ENCODE peak calls at places on chromosome 12, in four cellular contexts. V is transverse colon, J is activated gamma-delta T cell treated with Interleukin-2 at 50 U/mL for 16 hours, Y is T-helper 9 cell. U is an unnamed sample.

GRCh38 chr12:33180921-33181320 is 258.7 kb downstream of the SYT10 start:
- DNase-seq in Y (no peak), J (no peak), V (no peak), U (no peak)

GRCh38 chr12:4763549-4763948 is 43.3 kb downstream of the GALNT8 start:
- DNase-seq in Y (no peak), V (peak; percentile 25), J (no peak), U (no peak)

GRCh38 chr12:111311011-111311410 is 57.9 kb downstream of the PHETA1 start:
- DNase-seq in V (no peak), J (no peak), Y (no peak), U (no peak)

GRCh38 chr12:49809369-49810158 is 18.6 kb downstream of the NCKAP5L start:
- DNase-seq in J (no peak), V (no peak), Y (no peak), U (no peak)

GRCh38 chr12:107135177-107135576 is 41.8 kb upstream of the CRY1 start:
- DNase-seq in J (no peak), V (no peak), Y (no peak), U (no peak)

GRCh38 chr12:132527186-132527882 is 37.4 kb downstream of the FBRSL1 start:
- DNase-seq in J (no peak), Y (no peak), V (no peak), U (no peak)

GRCh38 chr12:100450726-100451125 is 22.9 kb upstream of the NR1H4 start:
- DNase-seq in V (no peak), Y (no peak), J (no peak), U (no peak)

GRCh38 chr12:94426049-94426448 is 33.6 kb downstream of the CEP83 start:
- DNase-seq in V (no peak), Y (no peak), J (no peak), U (no peak)

GRCh38 chr12:82474798-82475184 is 116.5 kb downstream of the METTL25 start:
- DNase-seq in V (no peak), J (no peak), Y (no peak), U (no peak)

GRCh38 chr12:113467514-113468364 is 3.9 kb downstream of the LHX5 start:
- DNase-seq in Y (no peak), V (no peak), J (no peak), U (no peak)

GRCh38 chr12:111412007-111412829 is 6.5 kb downstream of the SH2B3 start:
- DNase-seq in J (no peak), Y (no peak), V (no peak), U (no peak)

GRCh38 chr12:24997970-24998582 is 49.2 kb upstream of the BCAT1 start:
- DNase-seq in V (no peak), J (no peak), Y (no peak), U (no peak)

GRCh38 chr12:88309546-88309945 is 167.4 kb downstream of the TMTC3 start:
- DNase-seq in Y (no peak), V (no peak), J (no peak), U (no peak)

GRCh38 chr12:47767197-47767724 is 5.8 kb upstream of the SLC48A1 start:
- DNase-seq in V (peak; percentile 82), J (peak; percentile 71), Y (peak; percentile 61), U (peak; percentile 46)

GRCh38 chr12:89328483-89329030 is 23.7 kb downstream of the DUSP6 start:
- DNase-seq in Y (no peak), J (no peak), V (no peak), U (no peak)

GRCh38 chr12:121794532-121795028 is 1.1 kb upstream of the RHOF start:
- DNase-seq in Y (no peak), J (no peak), V (peak; percentile 46), U (peak; percentile 44)

GRCh38 chr12:94207467-94208432 is 59.4 kb downstream of the PLXNC1 start:
- DNase-seq in Y (no peak), J (no peak), V (peak; percentile 41), U (no peak)

GRCh38 chr12:93020225-93020997 is 91.3 kb upstream of the EEA1 start:
- DNase-seq in J (no peak), V (peak; percentile 84), Y (no peak), U (no peak)

GRCh38 chr12:101935769-101936741 is 58.7 kb downstream of the DRAM1 start:
- DNase-seq in Y (no peak), V (peak; percentile 24), J (no peak), U (no peak)

GRCh38 chr12:91985002-91985767 is 160.5 kb downstream of the BTG1 start:
- DNase-seq in Y (no peak), V (no peak), J (no peak), U (no peak)

GRCh38 chr12:122028601-122029560 is 7.2 kb downstream of the BCL7A start:
- DNase-seq in J (peak; percentile 21), Y (no peak), V (no peak), U (no peak)

GRCh38 chr12:94430304-94430703 is 29.4 kb downstream of the CEP83 start:
- DNase-seq in V (no peak), J (no peak), Y (no peak), U (no peak)